ENCODE peak calls at places on chromosomes 13 and 19, in five cellular contexts. V, M, H, Q and Z are unnamed samples.

GRCh38 chr19:15111758-15112157 is 4.6 kb downstream of the SYDE1 start:
- DNase-seq in V (no peak), M (no peak), Q (no peak), H (no peak), Z (no peak)

GRCh38 chr19:42249149-42249750 is 5.7 kb downstream of the ERF start:
- DNase-seq in M (no peak), V (no peak), Q (no peak), H (no peak), Z (no peak)

GRCh38 chr13:102654786-102655185 is 40.1 kb downstream of the METTL21C start:
- DNase-seq in Q (no peak), M (peak), H (no peak), V (no peak), Z (no peak)

GRCh38 chr19:574658-575526 is 2.5 kb downstream of the BSG start:
- DNase-seq in H (no peak), Q (no peak), V (peak), M (no peak), Z (peak)

GRCh38 chr13:33918199-33918932 is 100.4 kb downstream of the RFC3 start:
- DNase-seq in Q (no peak), V (peak), M (no peak), H (no peak), Z (peak)

GRCh38 chr13:67769063-67769986 is 539.2 kb upstream of the PCDH9 start:
- DNase-seq in M (no peak), Q (no peak), V (no peak), H (no peak), Z (no peak)

GRCh38 chr19:1513492-1514294 is 874 bp upstream of the ADAMTSL5 start:
- DNase-seq in V (peak), Q (no peak), M (no peak), H (peak), Z (peak)

GRCh38 chr13:21086929-21087328 is 25.5 kb upstream of the LATS2 start:
- DNase-seq in Q (no peak), V (no peak), H (no peak), M (no peak), Z (no peak)

GRCh38 chr13:77002590-77003190 is 10.8 kb downstream of the CLN5 start:
- DNase-seq in M (no peak), Q (no peak), V (peak), H (no peak), Z (peak)

GRCh38 chr19:1266116-1266817 is 2.9 kb upstream of the CIRBP start:
- DNase-seq in V (peak), Q (no peak), M (peak), H (peak), Z (peak)

GRCh38 chr19:30649934-30650614 is 277.9 kb downstream of the ZNF536 start:
- DNase-seq in Q (no peak), V (peak), M (peak), H (no peak), Z (peak)

GRCh38 chr19:926595-927043 is 784 bp downstream of the ARID3A start:
- DNase-seq in V (no peak), H (no peak), M (no peak), Q (no peak), Z (peak)

GRCh38 chr13:20489185-20489820 is 36.4 kb downstream of the CRYL1 start:
- DNase-seq in H (no peak), Q (no peak), M (peak), V (peak), Z (peak)

GRCh38 chr19:1470864-1471513 is 8.0 kb downstream of the C19orf25 start:
- DNase-seq in Q (no peak), H (peak), M (peak), V (no peak), Z (no peak)

GRCh38 chr19:43809762-43810696 is 7.8 kb upstream of the LYPD5 start:
- DNase-seq in V (peak), M (no peak), H (no peak), Q (no peak), Z (peak)

GRCh38 chr13:61414136-61414535 is 1.5 kb downstream of the PCDH20 start:
- DNase-seq in H (no peak), V (no peak), Q (no peak), M (no peak), Z (no peak)

GRCh38 chr13:41177616-41178015 is 16.8 kb downstream of the KBTBD7 start:
- DNase-seq in V (no peak), H (no peak), M (no peak), Q (no peak), Z (peak)

GRCh38 chr19:52099497-52100138 is 4.1 kb upstream of the ZNF841 start:
- DNase-seq in M (no peak), Q (no peak), V (no peak), H (no peak), Z (no peak)

GRCh38 chr19:11295665-11296245 is at the start of gene TSPAN16:
- DNase-seq in Q (no peak), H (no peak), M (no peak), V (no peak), Z (no peak)

GRCh38 chr19:47257411-47258169 is 1.3 kb downstream of the CCDC9 start:
- DNase-seq in H (no peak), Q (no peak), V (no peak), M (no peak), Z (no peak)

GRCh38 chr19:47258895-47259555 is 2.7 kb downstream of the CCDC9 start:
- DNase-seq in M (no peak), V (no peak), Q (no peak), H (no peak), Z (no peak)

GRCh38 chr19:47256688-47257410 is 524 bp downstream of the CCDC9 start:
- DNase-seq in Q (peak), H (peak), M (peak), V (peak), Z (peak)

GRCh38 chr19:47260476-47260875 is 4.2 kb downstream of the CCDC9 start:
- DNase-seq in H (no peak), V (no peak), Q (no peak), M (no peak), Z (no peak)

GRCh38 chr19:47258434-47258833 is 2.1 kb downstream of the CCDC9 start:
- DNase-seq in Q (no peak), V (no peak), M (no peak), H (no peak), Z (no peak)
- H3K14ac ChIP-seq in Q (no peak), V (peak), M (no peak), H (no peak), Z (no peak)

GRCh38 chr19:34134190-34135032 is 37.9 kb upstream of the LSM14A start:
- DNase-seq in M (peak), Q (peak), V (peak), H (peak), Z (peak)
- H3K14ac ChIP-seq in M (peak), Q (no peak), V (peak), H (peak), Z (no peak)

GRCh38 chr13:29594310-29594709 is 1.2 kb downstream of the SLC7A1 start:
- DNase-seq in H (no peak), V (peak), M (peak), Q (no peak), Z (peak)

GRCh38 chr13:29596064-29596418 is 553 bp upstream of the SLC7A1 start:
- DNase-seq in Q (no peak), H (no peak), M (no peak), V (no peak), Z (no peak)

GRCh38 chr13:29593605-29594297 is 1.7 kb downstream of the SLC7A1 start:
- DNase-seq in H (no peak), Q (no peak), M (no peak), V (no peak), Z (no peak)

GRCh38 chr13:29595380-29596063 is at the start of gene SLC7A1:
- DNase-seq in M (peak), H (peak), Q (peak), V (peak), Z (peak)

GRCh38 chr13:29594710-29595379 is 643 bp downstream of the SLC7A1 start:
- DNase-seq in H (no peak), V (peak), Q (no peak), M (peak), Z (peak)
- H3K14ac ChIP-seq in H (peak), V (peak), Q (no peak), M (peak), Z (no peak)

GRCh38 chr19:49866933-49867782 is at the start of gene PNKP:
- DNase-seq in M (peak), V (peak), Q (no peak), H (peak), Z (peak)
- H3K14ac ChIP-seq in M (peak), V (peak), Q (no peak), H (peak), Z (peak)

GRCh38 chr13:30745917-30746686 is 10.8 kb downstream of the ALOX5AP start:
- DNase-seq in V (no peak), H (no peak), Q (no peak), M (no peak), Z (peak)
- H3K14ac ChIP-seq in V (no peak), H (no peak), Q (no peak), M (no peak), Z (no peak)

GRCh38 chr19:50495020-50495531 is 15.9 kb downstream of the JOSD2 start:
- DNase-seq in Q (no peak), M (no peak), V (no peak), H (no peak), Z (no peak)

GRCh38 chr19:50494186-50495019 is 16.6 kb downstream of the JOSD2 start:
- DNase-seq in Q (no peak), V (no peak), M (no peak), H (peak), Z (no peak)

GRCh38 chr19:50498219-50499056 is 12.6 kb downstream of the JOSD2 start:
- DNase-seq in M (no peak), H (no peak), V (no peak), Q (no peak), Z (no peak)

GRCh38 chr19:50496189-50497029 is 14.6 kb downstream of the JOSD2 start:
- DNase-seq in Q (no peak), H (peak), M (no peak), V (no peak), Z (no peak)

DNA sequence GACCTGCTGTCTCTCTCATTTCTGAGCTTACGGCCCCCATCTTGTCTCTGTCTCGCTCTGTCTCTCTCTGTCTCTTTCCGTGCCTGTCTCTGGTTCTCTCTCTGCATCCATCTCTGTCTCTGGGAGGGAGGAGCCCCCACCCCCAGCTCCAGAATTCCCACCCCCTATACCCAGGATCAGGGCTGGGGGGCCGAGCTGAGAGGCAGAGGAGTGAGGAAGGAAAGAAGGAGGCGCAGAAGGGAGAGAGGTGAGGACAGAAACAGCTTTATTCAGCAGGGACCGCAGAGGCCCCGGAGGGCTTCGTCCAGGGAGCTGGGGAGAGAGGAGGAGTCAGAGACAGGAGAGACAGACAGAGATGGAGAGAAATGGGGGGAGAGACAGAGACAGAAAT is 14.0 kb downstream of the JOSD2 start:
- DNase-seq in Q (no peak), V (no peak), H (no peak), M (no peak), Z (no peak)
- H3K14ac ChIP-seq in Q (no peak), V (no peak), H (no peak), M (no peak), Z (no peak)

GRCh38 chr13:24680258-24680920 is at the start of gene ATP12A:
- DNase-seq in V (no peak), M (peak), H (peak), Q (no peak), Z (no peak)
- H3K14ac ChIP-seq in V (no peak), M (no peak), H (peak), Q (no peak), Z (peak)